ENCODE peak calls at places on chromosomes 3 and 15, in six cellular contexts. F is cardiac fibroblast, A is ovary, T is lower leg skin, H is mesothelial cell of epicardium, C is activated B cell treated with CpG ODN at 0.5 μM for 24 hours. K is an unnamed sample.

GRCh38 chr3:32200490-32200889 is 38.0 kb upstream of the CMTM8 start:
- DNase-seq in F (peak; percentile 91), A (no peak), T (no peak), H (no peak), C (no peak), K (no peak)

GRCh38 chr3:69082805-69083204 is 1.9 kb upstream of the ARL6IP5 start:
- DNase-seq in F (peak; percentile 82), A (no peak), T (no peak), H (no peak), C (peak; percentile 39), K (no peak)

GRCh38 chr3:146277953-146278631 is 27.2 kb upstream of the PLSCR4 start:
- DNase-seq in F (peak; percentile 96), A (no peak), T (no peak), H (no peak), C (no peak), K (no peak)

GRCh38 chr15:37102315-37103021 is 2.1 kb upstream of the MEIS2 start:
- DNase-seq in F (peak; percentile 35), A (peak; percentile 56), T (no peak), H (no peak), C (no peak), K (peak; percentile 25)

GRCh38 chr3:140603766-140604165 is 74.1 kb upstream of the TRIM42 start:
- DNase-seq in F (no peak), A (no peak), T (no peak), H (no peak), C (no peak), K (no peak)

GRCh38 chr15:72319360-72319984 is 485 bp downstream of the CELF6 start:
- DNase-seq in F (peak; percentile 67), A (peak; percentile 83), T (peak; percentile 89), H (peak; percentile 75), C (peak; percentile 57), K (peak; percentile 82)

GRCh38 chr15:36363335-36363734 is 216.1 kb upstream of the CDIN1 start:
- DNase-seq in F (peak; percentile 78), A (no peak), T (no peak), H (no peak), C (no peak), K (no peak)

GRCh38 chr3:188554404-188554803 is 400.4 kb downstream of the LPP start:
- DNase-seq in F (peak; percentile 47), A (no peak), T (no peak), H (no peak), C (no peak), K (no peak)

GRCh38 chr3:50246517-50246954 is 10.5 kb downstream of the GNAI2 start:
- DNase-seq in F (peak; percentile 87), A (no peak), T (no peak), H (no peak), C (no peak), K (no peak)

GRCh38 chr3:72258366-72258765 is 473.4 kb upstream of the PROK2 start:
- DNase-seq in F (no peak), A (no peak), T (no peak), H (no peak), C (no peak), K (no peak)

GRCh38 chr15:78263907-78264303 is 457 bp upstream of the DNAJA4 start:
- DNase-seq in F (no peak), A (no peak), T (no peak), H (no peak), C (no peak), K (no peak)

GRCh38 chr3:27244374-27244773 is 124.8 kb downstream of the NEK10 start:
- DNase-seq in F (no peak), A (no peak), T (no peak), H (no peak), C (no peak), K (no peak)

GRCh38 chr15:76107169-76107568 is 47.4 kb downstream of the TMEM266 start:
- DNase-seq in F (peak; percentile 2), A (no peak), T (no peak), H (no peak), C (no peak), K (no peak)

GRCh38 chr3:71890356-71890931 is 105.5 kb upstream of the PROK2 start:
- DNase-seq in F (no peak), A (no peak), T (no peak), H (no peak), C (no peak), K (no peak)

GRCh38 chr3:4395448-4395847 is 71.6 kb downstream of the SUMF1 start:
- DNase-seq in F (no peak), A (no peak), T (no peak), H (no peak), C (no peak), K (no peak)

GRCh38 chr15:89936051-89936792 is 23.5 kb upstream of the ARPIN start:
- DNase-seq in F (no peak), A (no peak), T (peak; percentile 42), H (no peak), C (no peak), K (no peak)

GRCh38 chr3:126347543-126348161 is 9.6 kb downstream of the KLF15 start:
- DNase-seq in F (no peak), A (no peak), T (peak; percentile 75), H (peak; percentile 3), C (peak; percentile 6), K (no peak)

GRCh38 chr3:136186330-136186729 is 9.8 kb downstream of the MSL2 start:
- DNase-seq in F (no peak), A (no peak), T (no peak), H (no peak), C (no peak), K (no peak)

GRCh38 chr15:95447486-95447885 is 883.0 kb upstream of the NR2F2 start:
- DNase-seq in F (no peak), A (no peak), T (no peak), H (no peak), C (no peak), K (no peak)
- TF ChIP-seq CTCF in F (no peak), A (no peak), T (no peak), H (no peak), C (no peak), K (no peak)

DNA sequence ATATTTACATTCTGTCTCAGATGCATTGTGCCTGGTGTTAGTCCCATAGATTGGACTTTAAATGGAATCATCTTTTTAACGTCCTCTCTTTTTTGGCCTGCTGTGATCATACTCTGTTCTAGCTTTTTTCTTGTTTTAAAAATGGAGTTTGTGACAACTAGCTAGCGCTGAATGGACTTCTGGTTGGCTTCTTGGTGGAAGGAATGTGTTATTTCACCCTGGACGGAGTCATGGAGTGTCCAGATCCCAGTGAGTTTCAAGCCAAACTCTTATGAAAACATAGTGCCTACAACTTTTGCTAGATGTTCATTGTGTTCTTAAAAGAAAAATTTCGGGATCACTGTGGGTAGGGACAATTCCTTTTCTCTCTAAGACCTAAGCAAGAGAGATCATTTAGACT is 192.6 kb downstream of the TCF12 start:
- DNase-seq in F (no peak), A (no peak), T (no peak), H (no peak), C (no peak), K (no peak)
- TF ChIP-seq CTCF in F (peak; percentile 15), A (no peak), T (no peak), H (no peak), C (no peak), K (peak; percentile 49)

DNA sequence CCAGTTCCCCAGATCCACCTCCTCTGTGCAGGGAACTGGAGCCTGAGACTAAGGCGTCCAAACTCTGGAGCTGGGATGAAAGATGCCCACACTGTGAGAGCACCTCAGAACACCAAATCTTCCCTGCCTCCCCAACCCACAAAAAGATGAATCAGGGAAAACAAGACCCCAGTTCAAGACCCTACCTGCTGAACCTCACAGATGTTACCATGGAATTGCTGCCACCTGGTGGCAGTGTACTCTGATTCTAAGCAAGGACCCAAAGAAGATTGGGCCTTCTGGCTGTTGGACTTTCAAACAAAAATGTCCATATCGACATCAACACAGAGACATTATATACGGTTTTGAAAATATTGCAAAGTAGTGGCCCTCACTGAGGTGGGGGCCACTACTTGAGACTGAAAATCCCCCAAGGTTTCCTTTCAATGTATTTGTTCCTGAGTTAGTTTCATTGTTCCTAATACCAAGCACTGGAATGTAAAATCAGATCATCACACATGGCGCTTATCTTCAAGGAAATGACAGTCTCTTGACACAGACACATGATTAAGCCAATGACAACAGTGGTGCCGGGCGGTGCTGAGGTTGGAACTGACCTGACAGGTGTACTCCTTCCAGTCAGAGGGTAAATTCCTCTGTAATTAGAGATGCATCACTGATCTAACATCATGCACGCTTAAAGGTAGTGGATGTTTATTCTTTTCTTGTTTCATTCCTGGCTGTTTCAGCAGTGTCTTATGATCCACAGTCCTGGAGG is 67.6 kb downstream of the SLC6A11 start:
- DNase-seq in F (peak; percentile 12), A (no peak), T (no peak), H (no peak), C (no peak), K (no peak)
- TF ChIP-seq CTCF in F (peak; percentile 47), A (no peak), T (no peak), H (peak; percentile 16), C (no peak), K (peak; percentile 67)

GRCh38 chr15:62486041-62486440 is 321.0 kb upstream of the C2CD4B start:
- DNase-seq in F (peak; percentile 46), A (no peak), T (no peak), H (no peak), C (no peak), K (no peak)

GRCh38 chr15:62483817-62484216 is 318.7 kb upstream of the C2CD4B start:
- DNase-seq in F (peak; percentile 70), A (peak; percentile 41), T (peak; percentile 84), H (no peak), C (no peak), K (no peak)

GRCh38 chr15:62485170-62485720 is 320.2 kb upstream of the C2CD4B start:
- DNase-seq in F (no peak), A (no peak), T (peak; percentile 67), H (no peak), C (no peak), K (no peak)

GRCh38 chr15:62477929-62478328 is 312.8 kb upstream of the C2CD4B start:
- DNase-seq in F (no peak), A (no peak), T (no peak), H (no peak), C (no peak), K (no peak)

DNA sequence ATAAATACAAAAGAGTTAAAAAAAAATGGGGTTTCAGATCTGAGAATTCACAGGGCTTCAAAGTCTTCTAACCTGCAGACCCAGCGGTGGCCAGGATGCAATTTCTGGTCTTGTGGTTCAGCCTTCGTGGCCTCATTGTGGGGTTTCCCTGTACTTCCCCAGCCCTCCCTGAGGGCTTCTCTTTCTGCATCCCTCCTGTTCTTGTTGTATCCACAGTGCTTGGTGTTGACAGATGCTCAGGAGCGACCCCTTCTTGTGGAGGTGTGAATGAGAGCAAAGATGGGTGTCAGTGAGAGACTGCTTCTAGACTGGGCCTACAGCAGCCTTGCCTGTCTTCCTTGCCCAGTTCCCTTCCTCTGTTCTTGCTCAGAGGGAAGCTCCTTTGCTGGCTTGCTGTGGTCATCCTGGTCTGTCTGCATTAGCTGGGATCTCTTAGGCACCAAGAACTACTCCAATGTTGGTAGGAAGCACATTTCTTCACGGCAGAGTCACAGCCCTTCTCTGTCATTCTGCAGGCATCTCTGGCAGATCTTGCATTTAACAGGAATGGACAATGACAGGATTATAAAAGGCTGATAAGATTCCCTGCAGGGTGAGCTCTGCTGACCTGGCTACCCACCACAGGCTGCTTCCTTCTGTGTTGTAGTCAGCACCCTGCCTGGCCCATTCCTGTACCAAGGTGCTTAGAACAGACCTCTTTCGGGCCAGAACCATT is 317.8 kb upstream of the C2CD4B start:
- DNase-seq in F (peak; percentile 40), A (no peak), T (peak; percentile 74), H (no peak), C (peak; percentile 17), K (no peak)
- TF ChIP-seq CTCF in F (peak; percentile 33), A (no peak), T (no peak), H (no peak), C (no peak), K (peak; percentile 36)